ENCODE peak calls at places on chromosomes 12 and 14, in seven cellular contexts. Y is Caco-2; U is NCI-H1105 treated with DMSO at 0.1 percent for 48 hours; P is AG09319; S is activated naive CD4-positive, alpha-beta T cell treated with anti-CD3 and anti-CD28 coated beads, Interleukin-2, amount 50 U/mL, for 16 hours; I is NCI-H82; T is AG08395. H is an unnamed sample.

GRCh38 chr12:50786498-50787231 is 22.8 kb downstream of the ATF1 start:
- DNase-seq in Y (peak), U (no peak), P (peak), S (no peak), I (no peak), T (peak), H (no peak)

GRCh38 chr12:49971141-49971540 is 1.6 kb upstream of the AQP6 start:
- DNase-seq in Y (peak), U (no peak), P (no peak), S (no peak), I (no peak), T (no peak), H (no peak)

GRCh38 chr12:6965026-6965661 is 5.3 kb downstream of the PHB2 start:
- DNase-seq in Y (peak), U (peak), P (peak), S (peak), I (peak), T (peak), H (peak)

GRCh38 chr12:13465641-13466040 is 269.1 kb downstream of the EMP1 start:
- DNase-seq in Y (no peak), U (no peak), P (no peak), S (no peak), I (no peak), T (peak), H (no peak)

GRCh38 chr12:42130670-42131402 is 13.8 kb downstream of the GXYLT1 start:
- DNase-seq in Y (no peak), U (no peak), P (no peak), S (no peak), I (no peak), T (peak), H (no peak)

GRCh38 chr12:9027156-9027555 is 37.8 kb downstream of the KLRG1 start:
- DNase-seq in Y (no peak), U (no peak), P (no peak), S (no peak), I (no peak), T (no peak), H (no peak)

GRCh38 chr12:19707948-19708409 is 268.7 kb downstream of the AEBP2 start:
- DNase-seq in Y (no peak), U (no peak), P (peak), S (no peak), I (no peak), T (no peak), H (no peak)

GRCh38 chr14:74217672-74218448 is 21.4 kb upstream of the VSX2 start:
- DNase-seq in Y (peak), U (peak), P (peak), S (peak), I (peak), T (peak), H (peak)

GRCh38 chr12:132631357-132632065 is 12.9 kb downstream of the P2RX2 start:
- DNase-seq in Y (no peak), U (no peak), P (no peak), S (no peak), I (no peak), T (no peak), H (peak)

GRCh38 chr14:76331328-76332011 is 44.5 kb upstream of the ESRRB start:
- DNase-seq in Y (no peak), U (no peak), P (no peak), S (no peak), I (no peak), T (no peak), H (no peak)

GRCh38 chr12:107130830-107131760 is 37.7 kb upstream of the CRY1 start:
- DNase-seq in Y (no peak), U (peak), P (no peak), S (no peak), I (peak), T (no peak), H (no peak)

GRCh38 chr12:90167501-90167900 is 458.9 kb upstream of the ATP2B1 start:
- DNase-seq in Y (no peak), U (no peak), P (no peak), S (no peak), I (no peak), T (no peak), H (no peak)

GRCh38 chr12:52182898-52183543 is 8.8 kb downstream of the KRT80 start:
- DNase-seq in Y (no peak), U (no peak), P (no peak), S (no peak), I (no peak), T (no peak), H (no peak)

GRCh38 chr14:99587463-99588278 is 16.3 kb downstream of the CCDC85C start:
- DNase-seq in Y (no peak), U (no peak), P (no peak), S (no peak), I (no peak), T (no peak), H (no peak)

GRCh38 chr14:33103966-33104365 is 165.3 kb downstream of the NPAS3 start:
- DNase-seq in Y (no peak), U (no peak), P (no peak), S (no peak), I (no peak), T (no peak), H (no peak)

GRCh38 chr14:95228240-95228639 is 70.9 kb upstream of the DICER1 start:
- DNase-seq in Y (no peak), U (no peak), P (no peak), S (no peak), I (no peak), T (no peak), H (no peak)

GRCh38 chr14:99749142-99749541 is 44.1 kb upstream of the EML1 start:
- DNase-seq in Y (no peak), U (no peak), P (no peak), S (no peak), I (peak), T (no peak), H (no peak)

GRCh38 chr12:116159175-116159574 is 118.3 kb downstream of the MED13L start:
- DNase-seq in Y (no peak), U (peak), P (no peak), S (no peak), I (no peak), T (no peak), H (no peak)